ENCODE peak calls at places on chromosomes 6 and 20, in five cellular contexts. A, N, Z, P and G are unnamed samples.

GRCh38 chr6:37149750-37150149 is 20.2 kb upstream of the PIM1 start:
- DNase-seq in N (no peak), Z (no peak), P (no peak), A (no peak), G (no peak)

GRCh38 chr6:5510734-5511133 is 249.4 kb downstream of the FARS2 start:
- DNase-seq in Z (no peak), P (no peak), A (no peak), N (no peak), G (no peak)

GRCh38 chr6:42969431-42969830 is 8.9 kb downstream of the GNMT start:
- DNase-seq in P (no peak), A (no peak), N (no peak), Z (no peak), G (no peak)

GRCh38 chr6:155174576-155175174 is 89.1 kb upstream of the CLDN20 start:
- DNase-seq in N (peak), P (peak), A (no peak), Z (peak), G (no peak)

GRCh38 chr6:169811521-169812256 is 60.3 kb downstream of the ERMARD start:
- DNase-seq in A (no peak), N (no peak), P (no peak), Z (no peak), G (no peak)

GRCh38 chr6:135191508-135192255 is 10.6 kb downstream of the MYB start:
- DNase-seq in P (no peak), A (no peak), N (no peak), Z (no peak), G (peak)

GRCh38 chr20:61166324-61166723 is 85.7 kb upstream of the CDH4 start:
- DNase-seq in Z (no peak), P (no peak), A (no peak), N (no peak), G (no peak)

GRCh38 chr6:169991913-169992312 is 240.5 kb downstream of the ERMARD start:
- DNase-seq in N (no peak), P (no peak), A (no peak), Z (no peak), G (no peak)

GRCh38 chr6:74899416-74899815 is 306.4 kb downstream of the COL12A1 start:
- DNase-seq in Z (no peak), P (no peak), A (no peak), N (no peak), G (no peak)

GRCh38 chr20:31569163-31570020 is 35.7 kb upstream of the ID1 start:
- DNase-seq in P (peak), N (peak), Z (peak), A (peak), G (peak)

GRCh38 chr20:33827109-33827508 is 16.0 kb downstream of the CHMP4B start:
- DNase-seq in N (no peak), A (no peak), P (no peak), Z (no peak), G (no peak)

GRCh38 chr6:72624557-72625160 is 2.8 kb downstream of the KCNQ5 start:
- DNase-seq in N (no peak), A (no peak), P (no peak), Z (peak), G (peak)